ENCODE peak calls at places on chromosomes 6 and 20, in four cellular contexts. B is CD8-positive, alpha-beta memory T cell; K is mammary epithelial cell; L is NT2/D1. O is an unnamed sample.

GRCh38 chr20:8242066-8242465 is 110.0 kb downstream of the PLCB1 start:
- DNase-seq in B (no peak), K (no peak), L (no peak), O (no peak)

GRCh38 chr6:105272783-105273182 is 93.0 kb upstream of the POPDC3 start:
- DNase-seq in B (no peak), K (no peak), L (no peak), O (no peak)

GRCh38 chr6:14382381-14383236 is 265.0 kb downstream of the CD83 start:
- DNase-seq in L (no peak), B (no peak), K (no peak), O (no peak)

GRCh38 chr20:57746201-57746600 is 36.4 kb upstream of the PMEPA1 start:
- DNase-seq in K (no peak), B (no peak), L (no peak), O (no peak)

GRCh38 chr20:53034899-53035298 is 62.7 kb downstream of the TSHZ2 start:
- DNase-seq in K (no peak), L (no peak), B (no peak), O (no peak)

GRCh38 chr6:169788809-169789145 is 37.4 kb downstream of the ERMARD start:
- DNase-seq in K (no peak), B (no peak), L (no peak), O (no peak)

GRCh38 chr6:29465279-29465678 is 8.3 kb downstream of the OR2H1 start:
- DNase-seq in B (no peak), K (peak), L (no peak), O (no peak)

GRCh38 chr20:46575794-46576495 is 25.5 kb upstream of the OCSTAMP start:
- DNase-seq in B (no peak), L (no peak), K (no peak), O (no peak)

O was measured in H1.